ENCODE peak calls at places on chromosome X, in five cellular contexts. U is endothelial cell; N is CD8-positive, alpha-beta T cell; M is NB4; A is AG10803. J is an unnamed sample.

GRCh38 chrX:135449637-135450550 is 28.1 kb downstream of the SMIM10L2A start:
- DNase-seq in M (no peak), A (no peak), N (no peak), U (no peak), J (no peak)

GRCh38 chrX:103329991-103330390 is at the start of gene TCEAL7:
- DNase-seq in A (peak), U (no peak), M (no peak), N (no peak), J (no peak)

GRCh38 chrX:3451566-3451965 is 105.1 kb upstream of the MXRA5 start:
- DNase-seq in A (peak), U (no peak), N (no peak), M (no peak), J (no peak)

GRCh38 chrX:47178337-47178736 is 15.3 kb upstream of the UBA1 start:
- DNase-seq in U (no peak), M (no peak), N (no peak), A (no peak), J (no peak)

GRCh38 chrX:16869393-16870094 is 618 bp downstream of the RBBP7 start:
- DNase-seq in A (peak), M (peak), U (peak), N (peak), J (peak)

GRCh38 chrX:39674771-39675553 is 422.8 kb downstream of the BCOR start:
- DNase-seq in N (no peak), U (no peak), M (no peak), A (no peak), J (no peak)

GRCh38 chrX:137427061-137427778 is 138.7 kb upstream of the ZIC3 start:
- DNase-seq in U (peak), N (no peak), M (no peak), A (no peak), J (no peak)

GRCh38 chrX:106875151-106875550 is 28.0 kb downstream of the RIPPLY1 start:
- DNase-seq in A (peak), N (no peak), U (no peak), M (no peak), J (no peak)

GRCh38 chrX:66221856-66222255 is 57.8 kb downstream of the HEPH start:
- DNase-seq in M (no peak), U (no peak), N (no peak), A (peak), J (no peak)

GRCh38 chrX:7252013-7252610 is 104.2 kb upstream of the PUDP start:
- DNase-seq in A (no peak), N (no peak), U (no peak), M (peak), J (peak)

GRCh38 chrX:114798902-114799301 is 215.0 kb downstream of the HTR2C start:
- DNase-seq in U (no peak), M (no peak), N (no peak), A (peak), J (no peak)

GRCh38 chrX:115957862-115958490 is 212.6 kb upstream of the AGTR2 start:
- DNase-seq in U (no peak), M (peak), N (no peak), A (no peak), J (no peak)

GRCh38 chrX:115960440-115961084 is 210.0 kb upstream of the AGTR2 start:
- DNase-seq in A (no peak), U (no peak), M (no peak), N (no peak), J (no peak)

DNA sequence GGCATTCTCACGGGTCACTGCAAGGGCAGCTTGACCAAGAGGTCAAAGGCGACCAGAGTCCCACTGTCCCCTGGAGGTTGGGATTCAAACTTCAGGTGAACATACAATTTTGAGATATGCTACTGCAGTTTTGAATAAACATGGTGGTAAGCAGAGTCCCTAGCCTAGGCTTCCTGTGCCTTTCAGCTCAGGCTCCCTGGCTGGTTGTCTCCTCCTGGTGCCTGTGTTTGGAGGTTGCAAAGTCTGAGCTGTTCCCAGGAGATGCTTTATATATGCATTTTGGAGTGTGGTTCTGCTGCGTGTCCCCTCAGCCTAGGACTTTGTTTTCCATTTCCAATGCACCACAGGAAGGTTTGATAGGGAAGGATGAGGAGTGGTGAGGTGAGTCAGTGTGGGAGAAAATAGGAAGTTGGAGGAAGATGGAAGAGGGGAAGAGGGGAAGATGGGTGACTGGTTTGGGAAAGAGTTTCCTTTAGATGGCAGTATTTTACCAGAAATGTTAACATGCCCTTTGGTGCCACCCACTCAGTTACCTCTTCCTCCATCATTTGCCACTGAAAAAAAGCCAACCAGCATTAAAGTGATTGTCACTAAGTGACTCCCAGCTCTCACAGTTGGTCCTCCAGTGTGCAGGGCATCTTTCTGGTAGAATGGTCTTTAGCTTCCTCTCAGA is 211.7 kb upstream of the AGTR2 start:
- DNase-seq in N (no peak), U (no peak), M (peak), A (no peak), J (no peak)
- TF ChIP-seq CTCF in N (no peak), U (no peak), M (no peak), A (no peak), J (no peak)

GRCh38 chrX:132818638-132819037 is 139.8 kb downstream of the HS6ST2 start:
- DNase-seq in U (no peak), N (no peak), M (no peak), A (no peak), J (no peak)
- TF ChIP-seq CTCF in U (no peak), N (no peak), M (no peak), A (no peak), J (no peak)

GRCh38 chrX:41275661-41276609 is 58.0 kb upstream of the DDX3X start:
- DNase-seq in A (peak), U (peak), M (peak), N (peak), J (peak)
- TF ChIP-seq CTCF in A (peak), U (no peak), M (peak), N (peak), J (no peak)

GRCh38 chrX:48474581-48474980 is 1.4 kb upstream of the FTSJ1 start:
- DNase-seq in U (no peak), A (no peak), N (no peak), M (no peak), J (no peak)
- TF ChIP-seq CTCF in U (no peak), A (no peak), N (no peak), M (no peak), J (no peak)

GRCh38 chrX:81489987-81490386 is 288.1 kb downstream of the SH3BGRL start:
- DNase-seq in M (peak), A (no peak), N (no peak), U (no peak), J (no peak)
- TF ChIP-seq CTCF in M (no peak), A (no peak), N (no peak), U (peak), J (peak)

DNA sequence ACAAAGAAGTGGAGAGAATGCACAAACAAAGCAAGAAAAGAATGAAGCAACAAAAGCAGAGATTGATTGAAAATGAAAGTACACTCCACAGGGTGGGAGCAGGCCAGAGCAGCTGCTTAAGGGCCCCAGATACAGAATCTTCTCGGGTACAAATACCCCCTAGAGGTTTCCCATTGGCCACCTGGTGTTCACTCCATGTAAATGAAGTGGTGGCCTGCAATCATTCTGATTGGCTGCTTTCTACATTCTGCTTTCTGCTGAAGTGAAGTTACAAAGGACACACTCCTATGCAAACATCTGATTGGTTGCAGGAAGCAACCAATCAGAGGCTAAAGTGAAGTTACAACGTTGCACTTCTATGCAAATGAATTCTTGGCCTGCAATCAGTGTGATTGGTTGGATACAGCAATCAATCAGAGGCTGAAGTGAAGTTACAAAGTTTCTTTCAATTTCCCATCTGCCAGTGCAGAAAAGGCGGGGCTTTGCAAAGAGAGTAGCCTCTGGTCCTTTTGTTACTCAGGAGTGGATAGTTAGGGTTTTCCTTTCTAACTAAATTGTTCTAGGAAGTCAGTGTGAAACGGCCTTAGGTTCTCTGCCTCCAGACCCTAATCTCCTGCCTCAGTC is 19.0 kb upstream of the GPC4 start:
- DNase-seq in U (no peak), M (peak), N (no peak), A (no peak), J (no peak)
- TF ChIP-seq CTCF in U (no peak), M (no peak), N (no peak), A (no peak), J (peak)

GRCh38 chrX:154490414-154491083 is at the start of gene SLC10A3:
- DNase-seq in N (peak), M (peak), U (peak), A (peak), J (peak)
- TF ChIP-seq CTCF in N (no peak), M (no peak), U (no peak), A (no peak), J (no peak)

GRCh38 chrX:12497832-12498591 is 293.2 kb upstream of the PRPS2 start:
- DNase-seq in A (no peak), U (peak), N (no peak), M (peak), J (no peak)
- TF ChIP-seq CTCF in A (no peak), U (peak), N (no peak), M (peak), J (peak)

GRCh38 chrX:9708086-9708485 is 57.6 kb downstream of the GPR143 start:
- DNase-seq in M (no peak), A (no peak), N (no peak), U (no peak), J (no peak)

GRCh38 chrX:9706426-9706825 is 59.2 kb downstream of the GPR143 start:
- DNase-seq in U (no peak), A (no peak), M (no peak), N (no peak), J (no peak)

GRCh38 chrX:9710332-9710731 is 55.3 kb downstream of the GPR143 start:
- DNase-seq in U (no peak), M (no peak), N (no peak), A (no peak), J (no peak)

GRCh38 chrX:9707306-9708015 is 58.2 kb downstream of the GPR143 start:
- DNase-seq in U (no peak), N (no peak), A (peak), M (no peak), J (no peak)

GRCh38 chrX:9708923-9709553 is 56.6 kb downstream of the GPR143 start:
- DNase-seq in M (peak), U (peak), N (peak), A (peak), J (peak)
- TF ChIP-seq CTCF in M (peak), U (peak), N (peak), A (peak), J (peak)